ENCODE peak calls at places on chromosomes 13 and 19, in six cellular contexts. R, M, K, G, O and B are unnamed samples.
A peak's percentile ranks its signal among the peaks of the same experiment; 100 is the strongest.

GRCh38 chr19:43316591-43317319 is 36.7 kb upstream of the CD177 start:
- DNase-seq in R (peak; percentile 49), M (no peak), K (peak; percentile 7), G (no peak), O (peak; percentile 40), B (no peak)

GRCh38 chr19:42850981-42851717 is 28.4 kb downstream of the PSG1 start:
- DNase-seq in R (no peak), M (no peak), K (no peak), G (peak; percentile 77), O (peak; percentile 95), B (no peak)

GRCh38 chr13:94309576-94309975 is 169.9 kb downstream of the DCT start:
- DNase-seq in R (no peak), M (no peak), K (no peak), G (no peak), O (peak; percentile 23), B (no peak)

GRCh38 chr19:3118232-3119070 is 17.4 kb upstream of the GNA15 start:
- DNase-seq in R (no peak), M (no peak), K (no peak), G (no peak), O (no peak), B (no peak)

GRCh38 chr19:1851581-1852293 is 3.5 kb upstream of the REXO1 start:
- DNase-seq in R (no peak), M (peak; percentile 33), K (no peak), G (no peak), O (no peak), B (no peak)

GRCh38 chr13:90055760-90056159 is 1291.7 kb upstream of the MIR17HG start:
- DNase-seq in R (no peak), M (no peak), K (no peak), G (no peak), O (no peak), B (no peak)

GRCh38 chr13:109941951-109942350 is 155.6 kb upstream of the IRS2 start:
- DNase-seq in R (no peak), M (no peak), K (no peak), G (no peak), O (peak; percentile 87), B (no peak)

GRCh38 chr13:45367358-45367757 is 26.4 kb upstream of the TPT1 start:
- DNase-seq in R (no peak), M (peak; percentile 5), K (no peak), G (peak; percentile 86), O (peak; percentile 94), B (no peak)

GRCh38 chr19:44076325-44076724 is 4.4 kb downstream of the ZNF284 start:
- DNase-seq in R (no peak), M (no peak), K (no peak), G (no peak), O (no peak), B (no peak)

GRCh38 chr13:74251778-74252519 is 117.7 kb upstream of the KLF12 start:
- DNase-seq in R (no peak), M (no peak), K (no peak), G (no peak), O (peak; percentile 86), B (no peak)

GRCh38 chr13:26693749-26694463 is 66.7 kb downstream of the GPR12 start:
- DNase-seq in R (no peak), M (no peak), K (no peak), G (no peak), O (no peak), B (no peak)

GRCh38 chr13:64441740-64442139 is 2788.4 kb downstream of the PCDH9 start:
- DNase-seq in R (no peak), M (no peak), K (no peak), G (no peak), O (no peak), B (no peak)

GRCh38 chr19:1441022-1441426 is 2.8 kb downstream of the RPS15 start:
- DNase-seq in R (no peak), M (no peak), K (no peak), G (no peak), O (no peak), B (no peak)

GRCh38 chr19:47035127-47035494 is 13.3 kb downstream of the TMEM160 start:
- DNase-seq in R (no peak), M (no peak), K (peak; percentile 67), G (no peak), O (peak; percentile 44), B (no peak)